ENCODE peak calls at places on chromosome 15, in seven cellular contexts. One of them, this sample, is unnamed. For H3K27me3, the result is how much of the 10 kb centered on the place peaks cover.

GRCh38 chr15:25900901-25901300 is 37.8 kb upstream of the ATP10A start:
- DNase-seq in ovary: no peak
- DNase-seq in spleen: no peak
- DNase-seq in CD8-positive, alpha-beta T cell: no peak
- DNase-seq in heart right ventricle: no peak
- DNase-seq in SJSA1: no peak
- DNase-seq in esophagus squamous epithelium: no peak
- DNase-seq in this sample: no peak

GRCh38 chr15:59313703-59314332 is 58.9 kb downstream of the MYO1E start:
- DNase-seq in ovary: peak
- DNase-seq in spleen: no peak
- DNase-seq in CD8-positive, alpha-beta T cell: no peak
- DNase-seq in heart right ventricle: peak
- DNase-seq in SJSA1: no peak
- DNase-seq in esophagus squamous epithelium: no peak
- DNase-seq in this sample: peak

GRCh38 chr15:65110676-65111292 is 4.2 kb downstream of the UBAP1L start:
- DNase-seq in ovary: no peak
- DNase-seq in spleen: no peak
- DNase-seq in CD8-positive, alpha-beta T cell: no peak
- DNase-seq in heart right ventricle: no peak
- DNase-seq in SJSA1: peak
- DNase-seq in esophagus squamous epithelium: no peak
- DNase-seq in this sample: peak

GRCh38 chr15:28936081-28936480 is 50.3 kb downstream of the APBA2 start:
- DNase-seq in ovary: no peak
- DNase-seq in spleen: no peak
- DNase-seq in CD8-positive, alpha-beta T cell: no peak
- DNase-seq in heart right ventricle: no peak
- DNase-seq in SJSA1: no peak
- DNase-seq in esophagus squamous epithelium: no peak
- DNase-seq in this sample: no peak

GRCh38 chr15:73196113-73196512 is 143.8 kb downstream of the NEO1 start:
- DNase-seq in ovary: no peak
- DNase-seq in spleen: no peak
- DNase-seq in CD8-positive, alpha-beta T cell: no peak
- DNase-seq in heart right ventricle: no peak
- DNase-seq in SJSA1: no peak
- DNase-seq in esophagus squamous epithelium: no peak
- DNase-seq in this sample: no peak

GRCh38 chr15:50257206-50257735 is 8.3 kb downstream of the HDC start:
- DNase-seq in ovary: no peak
- DNase-seq in spleen: no peak
- DNase-seq in CD8-positive, alpha-beta T cell: no peak
- DNase-seq in heart right ventricle: no peak
- DNase-seq in SJSA1: no peak
- DNase-seq in esophagus squamous epithelium: no peak
- DNase-seq in this sample: peak

GRCh38 chr15:25372298-25372697 is 66.5 kb downstream of the UBE3A start:
- DNase-seq in ovary: no peak
- DNase-seq in spleen: no peak
- DNase-seq in CD8-positive, alpha-beta T cell: no peak
- DNase-seq in heart right ventricle: no peak
- DNase-seq in SJSA1: no peak
- DNase-seq in esophagus squamous epithelium: no peak
- DNase-seq in this sample: no peak

GRCh38 chr15:71153823-71154524 is 38.7 kb downstream of the THSD4 start:
- DNase-seq in ovary: no peak
- DNase-seq in spleen: no peak
- DNase-seq in CD8-positive, alpha-beta T cell: no peak
- DNase-seq in heart right ventricle: no peak
- DNase-seq in SJSA1: no peak
- DNase-seq in esophagus squamous epithelium: no peak
- DNase-seq in this sample: peak

GRCh38 chr15:83960192-83960829 is 275.3 kb upstream of the GOLGA6L4 start:
- DNase-seq in ovary: no peak
- DNase-seq in spleen: no peak
- DNase-seq in CD8-positive, alpha-beta T cell: no peak
- DNase-seq in heart right ventricle: no peak
- DNase-seq in SJSA1: no peak
- DNase-seq in esophagus squamous epithelium: no peak
- DNase-seq in this sample: no peak

DNA sequence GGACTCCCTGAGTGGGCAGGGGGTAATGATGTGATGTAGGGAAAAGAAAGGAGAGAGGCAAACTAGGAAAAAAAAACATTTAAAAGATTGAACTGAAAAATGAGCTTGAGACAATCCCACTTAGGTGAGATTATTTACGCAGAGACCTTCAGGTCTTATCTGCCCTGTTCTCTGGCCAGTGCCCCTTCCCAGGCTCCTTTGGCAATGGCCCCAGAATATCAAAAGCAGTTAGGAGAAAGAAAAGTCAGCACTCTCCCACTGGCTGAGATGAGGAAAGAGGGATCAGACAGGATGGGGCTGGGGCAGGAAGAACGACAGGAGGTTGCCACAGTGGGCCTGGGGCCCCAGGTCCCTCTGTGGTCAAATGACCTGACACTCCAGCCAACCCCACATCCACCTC is 105.4 kb downstream of the MEGF11 start:
- DNase-seq in ovary: no peak
- DNase-seq in spleen: no peak
- DNase-seq in CD8-positive, alpha-beta T cell: no peak
- DNase-seq in heart right ventricle: no peak
- DNase-seq in SJSA1: no peak
- DNase-seq in esophagus squamous epithelium: no peak
- DNase-seq in this sample: no peak
- H3K27me3 ChIP-seq in ovary: under half
- H3K27me3 ChIP-seq in spleen: under half
- H3K27me3 ChIP-seq in CD8-positive, alpha-beta T cell: under half
- H3K27me3 ChIP-seq in heart right ventricle: under half
- H3K27me3 ChIP-seq in SJSA1: half or more
- H3K27me3 ChIP-seq in esophagus squamous epithelium: under half
- H3K27me3 ChIP-seq in this sample: under half

GRCh38 chr15:79427781-79428598 is 4.1 kb upstream of the MINAR1 start:
- DNase-seq in ovary: no peak
- DNase-seq in spleen: no peak
- DNase-seq in CD8-positive, alpha-beta T cell: no peak
- DNase-seq in heart right ventricle: no peak
- DNase-seq in SJSA1: no peak
- DNase-seq in esophagus squamous epithelium: no peak
- DNase-seq in this sample: no peak
- H3K27me3 ChIP-seq in ovary: under half
- H3K27me3 ChIP-seq in spleen: half or more
- H3K27me3 ChIP-seq in CD8-positive, alpha-beta T cell: under half
- H3K27me3 ChIP-seq in heart right ventricle: half or more
- H3K27me3 ChIP-seq in SJSA1: under half
- H3K27me3 ChIP-seq in esophagus squamous epithelium: under half
- H3K27me3 ChIP-seq in this sample: under half

GRCh38 chr15:52181938-52182780 is 9.0 kb downstream of the GNB5 start:
- DNase-seq in ovary: no peak
- DNase-seq in spleen: no peak
- DNase-seq in CD8-positive, alpha-beta T cell: peak
- DNase-seq in heart right ventricle: no peak
- DNase-seq in SJSA1: peak
- DNase-seq in esophagus squamous epithelium: no peak
- DNase-seq in this sample: no peak
- H3K27me3 ChIP-seq in ovary: under half
- H3K27me3 ChIP-seq in spleen: under half
- H3K27me3 ChIP-seq in CD8-positive, alpha-beta T cell: under half
- H3K27me3 ChIP-seq in heart right ventricle: under half
- H3K27me3 ChIP-seq in SJSA1: under half
- H3K27me3 ChIP-seq in esophagus squamous epithelium: under half
- H3K27me3 ChIP-seq in this sample: under half

DNA sequence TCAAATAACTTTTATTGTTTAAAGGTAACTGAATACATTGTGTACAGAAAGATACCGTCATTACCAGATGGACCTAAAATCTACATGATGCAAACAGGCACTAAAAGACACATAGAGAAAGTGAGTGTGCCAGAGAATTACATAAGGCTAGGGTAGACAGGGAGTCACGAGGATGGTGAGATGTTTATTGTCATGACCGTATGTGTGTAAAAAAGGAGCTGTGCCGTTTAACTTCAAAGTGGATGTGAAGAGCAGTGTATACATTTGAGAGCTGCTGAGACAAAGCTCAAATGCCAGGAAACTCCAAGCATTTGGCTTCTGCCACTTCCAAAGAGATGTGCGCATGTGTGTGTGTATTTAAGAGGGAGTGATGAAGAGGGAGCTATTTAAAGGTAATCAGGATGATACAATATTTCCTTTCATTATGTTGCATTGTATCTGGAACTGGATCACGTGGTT is 51.4 kb upstream of the IGF1R start:
- DNase-seq in ovary: no peak
- DNase-seq in spleen: no peak
- DNase-seq in CD8-positive, alpha-beta T cell: no peak
- DNase-seq in heart right ventricle: no peak
- DNase-seq in SJSA1: no peak
- DNase-seq in esophagus squamous epithelium: no peak
- DNase-seq in this sample: no peak
- H3K27me3 ChIP-seq in ovary: under half
- H3K27me3 ChIP-seq in spleen: under half
- H3K27me3 ChIP-seq in CD8-positive, alpha-beta T cell: under half
- H3K27me3 ChIP-seq in heart right ventricle: under half
- H3K27me3 ChIP-seq in SJSA1: under half
- H3K27me3 ChIP-seq in esophagus squamous epithelium: under half
- H3K27me3 ChIP-seq in this sample: under half

GRCh38 chr15:39580630-39581500 is at the start of gene THBS1:
- DNase-seq in ovary: peak
- DNase-seq in spleen: peak
- DNase-seq in CD8-positive, alpha-beta T cell: peak
- DNase-seq in heart right ventricle: peak
- DNase-seq in SJSA1: peak
- DNase-seq in esophagus squamous epithelium: peak
- DNase-seq in this sample: peak

GRCh38 chr15:39579487-39580116 is 1.3 kb upstream of the THBS1 start:
- DNase-seq in ovary: peak
- DNase-seq in spleen: no peak
- DNase-seq in CD8-positive, alpha-beta T cell: no peak
- DNase-seq in heart right ventricle: peak
- DNase-seq in SJSA1: peak
- DNase-seq in esophagus squamous epithelium: no peak
- DNase-seq in this sample: peak

GRCh38 chr15:39581501-39582285 is 814 bp downstream of the THBS1 start:
- DNase-seq in ovary: peak
- DNase-seq in spleen: peak
- DNase-seq in CD8-positive, alpha-beta T cell: no peak
- DNase-seq in heart right ventricle: peak
- DNase-seq in SJSA1: peak
- DNase-seq in esophagus squamous epithelium: no peak
- DNase-seq in this sample: peak

GRCh38 chr15:39578851-39579486 is 1.9 kb upstream of the THBS1 start:
- DNase-seq in ovary: no peak
- DNase-seq in spleen: no peak
- DNase-seq in CD8-positive, alpha-beta T cell: no peak
- DNase-seq in heart right ventricle: no peak
- DNase-seq in SJSA1: no peak
- DNase-seq in esophagus squamous epithelium: no peak
- DNase-seq in this sample: no peak

GRCh38 chr15:39580117-39580629 is 706 bp upstream of the THBS1 start:
- DNase-seq in ovary: peak
- DNase-seq in spleen: peak
- DNase-seq in CD8-positive, alpha-beta T cell: peak
- DNase-seq in heart right ventricle: peak
- DNase-seq in SJSA1: peak
- DNase-seq in esophagus squamous epithelium: peak
- DNase-seq in this sample: peak
- H3K27me3 ChIP-seq in ovary: under half
- H3K27me3 ChIP-seq in spleen: half or more
- H3K27me3 ChIP-seq in CD8-positive, alpha-beta T cell: under half
- H3K27me3 ChIP-seq in heart right ventricle: under half
- H3K27me3 ChIP-seq in SJSA1: under half
- H3K27me3 ChIP-seq in esophagus squamous epithelium: under half
- H3K27me3 ChIP-seq in this sample: under half

DNA sequence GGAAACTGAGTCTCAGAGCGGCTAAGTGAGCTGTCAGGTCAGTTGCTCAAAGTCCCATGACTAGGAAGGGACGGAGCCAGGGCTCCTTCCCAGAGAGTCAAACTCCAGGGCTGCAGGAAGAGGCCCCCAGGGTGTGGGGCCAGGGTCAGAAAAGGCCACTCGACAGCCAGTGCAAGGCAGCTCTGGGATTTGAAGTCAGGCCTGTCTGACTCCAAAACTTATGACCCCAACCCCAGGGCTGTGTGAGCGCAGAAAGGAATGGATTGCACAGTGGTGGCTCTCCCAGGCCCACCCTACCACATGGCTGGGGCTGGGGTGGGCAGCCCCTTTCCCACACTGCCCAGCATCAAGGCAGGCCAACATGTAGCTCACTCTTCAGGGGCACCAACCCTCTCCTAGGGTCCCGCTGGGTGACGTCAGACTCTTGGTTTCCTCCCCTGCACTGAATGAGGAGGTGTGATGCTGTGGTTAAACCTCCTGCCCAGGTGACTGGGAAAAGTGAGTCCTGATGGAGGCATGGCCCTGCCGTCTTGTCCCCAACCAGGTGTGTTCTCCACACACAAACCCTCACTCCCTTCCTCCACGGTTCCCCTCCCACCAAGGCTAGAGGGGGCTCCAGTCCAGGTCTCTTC is 24.0 kb upstream of the CORO2B start:
- DNase-seq in ovary: no peak
- DNase-seq in spleen: peak
- DNase-seq in CD8-positive, alpha-beta T cell: peak
- DNase-seq in heart right ventricle: no peak
- DNase-seq in SJSA1: no peak
- DNase-seq in esophagus squamous epithelium: no peak
- DNase-seq in this sample: no peak
- H3K27me3 ChIP-seq in ovary: under half
- H3K27me3 ChIP-seq in spleen: half or more
- H3K27me3 ChIP-seq in CD8-positive, alpha-beta T cell: under half
- H3K27me3 ChIP-seq in heart right ventricle: under half
- H3K27me3 ChIP-seq in SJSA1: under half
- H3K27me3 ChIP-seq in esophagus squamous epithelium: under half
- H3K27me3 ChIP-seq in this sample: under half

GRCh38 chr15:45376967-45377629 is 1.2 kb downstream of the GATM start:
- DNase-seq in ovary: no peak
- DNase-seq in spleen: no peak
- DNase-seq in CD8-positive, alpha-beta T cell: no peak
- DNase-seq in heart right ventricle: no peak
- DNase-seq in SJSA1: no peak
- DNase-seq in esophagus squamous epithelium: no peak
- DNase-seq in this sample: no peak
- H3K27me3 ChIP-seq in ovary: under half
- H3K27me3 ChIP-seq in spleen: half or more
- H3K27me3 ChIP-seq in CD8-positive, alpha-beta T cell: under half
- H3K27me3 ChIP-seq in heart right ventricle: under half
- H3K27me3 ChIP-seq in SJSA1: half or more
- H3K27me3 ChIP-seq in esophagus squamous epithelium: under half
- H3K27me3 ChIP-seq in this sample: under half

DNA sequence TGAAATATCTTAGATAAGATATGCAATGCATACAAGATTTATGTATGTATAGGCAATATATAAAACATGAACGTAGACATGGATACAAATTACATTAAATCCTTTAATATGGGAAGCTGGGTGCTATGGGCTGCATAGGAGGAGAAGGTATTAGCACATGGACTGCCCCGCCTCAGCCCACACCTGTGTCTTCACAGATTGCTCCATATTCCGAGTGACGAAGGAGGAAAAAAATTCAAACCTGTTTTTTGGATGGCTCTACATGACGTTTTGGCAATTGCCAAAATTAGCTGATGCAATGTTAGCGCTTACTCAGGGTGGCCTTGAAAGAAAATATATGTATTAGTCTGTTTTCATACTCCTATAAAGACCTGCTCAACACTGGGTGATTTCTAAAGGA is 223.4 kb upstream of the SLCO3A1 start:
- DNase-seq in ovary: no peak
- DNase-seq in spleen: no peak
- DNase-seq in CD8-positive, alpha-beta T cell: no peak
- DNase-seq in heart right ventricle: no peak
- DNase-seq in SJSA1: no peak
- DNase-seq in esophagus squamous epithelium: no peak
- DNase-seq in this sample: peak
- H3K27me3 ChIP-seq in ovary: under half
- H3K27me3 ChIP-seq in spleen: under half
- H3K27me3 ChIP-seq in CD8-positive, alpha-beta T cell: under half
- H3K27me3 ChIP-seq in heart right ventricle: under half
- H3K27me3 ChIP-seq in SJSA1: under half
- H3K27me3 ChIP-seq in esophagus squamous epithelium: under half
- H3K27me3 ChIP-seq in this sample: under half

This sample was measured in mammary epithelial cell.